ENCODE peak calls at places on chromosome 13, in four cellular contexts. P is heart left ventricle, F is testis, J is right lobe of liver. R is an unnamed sample.

GRCh38 chr13:114110091-114110829 is 22.2 kb downstream of the RASA3 start:
- DNase-seq in P (peak), F (no peak), J (peak), R (no peak)

GRCh38 chr13:114161644-114162532 is 17.2 kb upstream of the CFAP97D2 start:
- DNase-seq in P (peak), F (peak), J (peak), R (peak)

GRCh38 chr13:102667911-102668310 is 26.9 kb downstream of the METTL21C start:
- DNase-seq in P (no peak), F (no peak), J (no peak), R (no peak)

GRCh38 chr13:112984954-112985802 is 16.2 kb downstream of the MCF2L start:
- DNase-seq in P (no peak), F (no peak), J (no peak), R (no peak)

GRCh38 chr13:34793301-34793700 is 148.8 kb upstream of the NBEA start:
- DNase-seq in P (no peak), F (no peak), J (no peak), R (no peak)

GRCh38 chr13:41561179-41561578 is 103.8 kb downstream of the RGCC start:
- DNase-seq in P (no peak), F (no peak), J (no peak), R (no peak)

GRCh38 chr13:21670883-21671792 is at the start of gene FGF9:
- DNase-seq in P (peak), F (peak), J (peak), R (no peak)

GRCh38 chr13:31073859-31074718 is 87.6 kb downstream of the HSPH1 start:
- DNase-seq in P (no peak), F (no peak), J (no peak), R (no peak)

GRCh38 chr13:39025433-39025839 is 12.5 kb downstream of the PROSER1 start:
- DNase-seq in P (no peak), F (no peak), J (no peak), R (no peak)

GRCh38 chr13:89937420-89937819 is 1410.1 kb upstream of the MIR17HG start:
- DNase-seq in P (no peak), F (no peak), J (no peak), R (no peak)

GRCh38 chr13:102556806-102557205 is 40.0 kb upstream of the TPP2 start:
- DNase-seq in P (no peak), F (no peak), J (no peak), R (no peak)

GRCh38 chr13:60265566-60265965 is 101.8 kb upstream of the DIAPH3 start:
- DNase-seq in P (no peak), F (no peak), J (no peak), R (no peak)

GRCh38 chr13:27923794-27924528 is 4.2 kb downstream of the PDX1 start:
- DNase-seq in P (no peak), F (peak), J (no peak), R (no peak)

GRCh38 chr13:83211301-83211700 is 671.0 kb downstream of the SLITRK1 start:
- DNase-seq in P (no peak), F (no peak), J (no peak), R (no peak)

GRCh38 chr13:113323869-113324268 is 26.8 kb downstream of the LAMP1 start:
- DNase-seq in P (no peak), F (no peak), J (no peak), R (no peak)

GRCh38 chr13:45411631-45412030 is 6.5 kb downstream of the SLC25A30 start:
- DNase-seq in P (no peak), F (no peak), J (no peak), R (no peak)

GRCh38 chr13:27037571-27037970 is 134.0 kb downstream of the USP12 start:
- DNase-seq in P (no peak), F (no peak), J (no peak), R (no peak)

GRCh38 chr13:36346222-36347083 is at the start of gene SPART:
- DNase-seq in P (peak), F (peak), J (peak), R (peak)

GRCh38 chr13:36344886-36345437 is 1.2 kb downstream of the SPART start:
- DNase-seq in P (no peak), F (peak), J (no peak), R (no peak)

GRCh38 chr13:36343766-36344165 is 2.4 kb downstream of the SPART start:
- DNase-seq in P (no peak), F (peak), J (no peak), R (no peak)

GRCh38 chr13:36344173-36344572 is 2.0 kb downstream of the SPART start:
- DNase-seq in P (no peak), F (no peak), J (no peak), R (no peak)

GRCh38 chr13:36345438-36346221 is 564 bp downstream of the SPART start:
- DNase-seq in P (peak), F (peak), J (peak), R (peak)
- TF ChIP-seq POLR2A in P (no peak), F (no peak), J (peak), R (peak)

DNA sequence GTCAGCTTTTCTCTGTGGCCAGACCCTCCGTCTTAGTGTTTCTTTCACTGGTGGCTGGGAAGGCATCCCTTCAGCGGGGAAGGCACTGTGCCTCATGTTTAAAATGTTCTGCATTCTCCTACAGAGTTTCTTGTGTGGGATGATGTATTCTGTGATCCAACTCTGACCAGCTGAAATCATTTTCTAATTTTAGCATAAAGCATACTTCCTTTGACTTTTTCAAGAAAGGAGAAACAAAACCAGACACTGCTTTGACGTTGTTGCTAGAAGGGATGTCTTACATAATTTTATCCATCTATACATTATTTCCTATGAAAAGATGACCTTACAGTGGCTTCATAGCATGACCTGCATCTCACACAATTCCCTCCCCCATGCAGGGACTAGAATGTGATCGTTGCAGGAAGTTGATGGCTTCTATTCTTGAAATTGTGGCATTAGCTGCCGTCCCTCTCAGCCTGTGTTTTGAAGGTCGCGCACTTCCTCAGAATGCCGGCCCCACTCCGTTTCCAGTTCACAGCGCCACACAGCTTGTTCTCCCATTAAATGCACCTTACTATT is 38.6 kb upstream of the TEX29 start:
- DNase-seq in P (no peak), F (no peak), J (no peak), R (no peak)
- TF ChIP-seq POLR2A in P (no peak), F (no peak), J (no peak), R (no peak)

GRCh38 chr13:51583875-51584730 is at the start of gene WDFY2:
- DNase-seq in P (peak), F (peak), J (peak), R (peak)
- TF ChIP-seq POLR2A in P (no peak), F (peak), J (peak), R (peak)

GRCh38 chr13:109332501-109333499 is 453.6 kb downstream of the IRS2 start:
- DNase-seq in P (no peak), F (no peak), J (no peak), R (no peak)
- TF ChIP-seq POLR2A in P (no peak), F (no peak), J (no peak), R (no peak)

GRCh38 chr13:49996166-49996915 is 501 bp upstream of the TRIM13 start:
- DNase-seq in P (peak), F (peak), J (peak), R (peak)
- TF ChIP-seq POLR2A in P (no peak), F (no peak), J (peak), R (peak)

DNA sequence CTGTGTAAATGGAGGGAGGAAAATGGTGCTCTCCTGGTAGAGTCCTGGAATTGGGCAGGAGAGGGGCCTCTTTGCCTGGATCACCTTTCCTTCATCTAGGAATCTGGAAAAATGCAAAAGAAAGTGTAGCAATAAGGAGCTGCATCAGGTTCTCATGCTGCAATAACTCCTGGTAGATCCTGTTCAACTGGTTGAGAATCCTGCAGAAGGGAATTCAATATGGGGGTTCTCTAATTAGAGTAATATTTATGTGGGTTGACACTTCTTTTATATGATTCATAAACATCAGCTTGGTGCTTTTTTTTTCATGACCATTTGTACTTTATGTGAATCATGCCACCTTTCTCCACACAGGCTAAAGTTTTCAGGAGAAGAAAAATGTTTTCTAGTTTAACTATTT is 9.5 kb upstream of the NUDT15 start:
- DNase-seq in P (no peak), F (no peak), J (no peak), R (no peak)
- TF ChIP-seq POLR2A in P (no peak), F (no peak), J (no peak), R (no peak)

R was measured in tibial nerve.